ENCODE peak calls at places on chromosome 15, in five cellular contexts. F is endothelial cell of umbilical vein, T is HCT116, K is GM12878, B is H1. N is an unnamed sample. For H3K9me3, the result is how much of the 10 kb centered on the place peaks cover.

GRCh38 chr15:31977138-31977537 is 53.2 kb upstream of the CHRNA7 start:
- DNase-seq in F (no peak), B (no peak), T (no peak), K (no peak), N (no peak)

GRCh38 chr15:94335616-94336015 is 104.3 kb downstream of the MCTP2 start:
- DNase-seq in B (no peak), T (no peak), K (no peak), F (no peak), N (no peak)

GRCh38 chr15:85689729-85690128 is 105.0 kb downstream of the KLHL25 start:
- DNase-seq in B (peak), F (peak), T (no peak), K (peak), N (no peak)

GRCh38 chr15:100704281-100705055 is 102.1 kb downstream of the ASB7 start:
- DNase-seq in B (no peak), K (no peak), F (peak), T (no peak), N (no peak)

GRCh38 chr15:40857601-40858351 is 13.9 kb downstream of the SPINT1 start:
- DNase-seq in B (peak), T (no peak), K (no peak), F (peak), N (no peak)

GRCh38 chr15:99053380-99054024 is 45.9 kb upstream of the PGPEP1L start:
- DNase-seq in K (no peak), F (no peak), T (no peak), B (no peak), N (no peak)

GRCh38 chr15:90884719-90885431 is 571 bp downstream of the FES start:
- DNase-seq in B (no peak), T (no peak), F (peak), K (no peak), N (no peak)

GRCh38 chr15:94225616-94226015 is 5.7 kb upstream of the MCTP2 start:
- DNase-seq in T (no peak), B (no peak), F (no peak), K (no peak), N (no peak)

GRCh38 chr15:60002528-60003218 is 1.4 kb upstream of the FOXB1 start:
- DNase-seq in K (no peak), B (no peak), F (no peak), T (no peak), N (no peak)

GRCh38 chr15:78790027-78790426 is 21.2 kb downstream of the ADAMTS7 start:
- DNase-seq in K (no peak), T (no peak), B (no peak), F (no peak), N (no peak)

GRCh38 chr15:45027220-45027619 is 4.2 kb downstream of the SORD start:
- DNase-seq in T (no peak), K (no peak), F (no peak), B (no peak), N (no peak)

GRCh38 chr15:45022871-45023658 is at the start of gene SORD:
- DNase-seq in F (peak), B (peak), T (peak), K (no peak), N (no peak)

GRCh38 chr15:45023659-45024320 is 795 bp downstream of the SORD start:
- DNase-seq in F (peak), T (no peak), B (no peak), K (no peak), N (no peak)

GRCh38 chr15:45030743-45031142 is 7.7 kb downstream of the SORD start:
- DNase-seq in T (no peak), K (no peak), B (no peak), F (no peak), N (no peak)

DNA sequence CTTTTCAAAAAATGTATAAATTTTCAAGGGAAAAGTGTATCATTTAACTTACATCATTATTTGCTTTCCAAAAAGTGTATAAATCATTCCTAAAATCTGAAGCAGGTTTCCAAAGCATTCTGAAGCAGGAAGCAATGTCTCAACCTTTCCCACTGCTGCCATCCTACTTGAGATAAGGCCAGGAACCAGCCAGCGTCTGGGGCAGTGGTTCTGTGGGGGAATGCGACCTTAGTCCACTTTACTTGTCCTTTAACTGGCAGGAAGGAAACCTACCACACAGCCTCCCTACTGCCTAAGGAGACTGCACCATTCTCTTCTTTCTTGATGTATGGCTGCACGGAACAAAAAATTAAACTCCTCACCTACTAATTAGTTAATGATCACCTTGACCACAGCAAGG is 3.7 kb downstream of the SORD start:
- DNase-seq in K (no peak), T (no peak), F (peak), B (no peak), N (no peak)
- H3K9me3 ChIP-seq in K (under half), T (under half), F (under half), B (under half), N (under half)

GRCh38 chr15:27248251-27248650 is 277.3 kb downstream of the GABRG3 start:
- DNase-seq in K (no peak), T (no peak), B (no peak), F (no peak), N (no peak)

GRCh38 chr15:27254016-27254415 is 283.0 kb downstream of the GABRG3 start:
- DNase-seq in F (no peak), B (no peak), T (no peak), K (no peak), N (no peak)

GRCh38 chr15:27250223-27250622 is 279.2 kb downstream of the GABRG3 start:
- DNase-seq in K (no peak), F (no peak), T (no peak), B (no peak), N (no peak)

GRCh38 chr15:27249046-27249722 is 278.2 kb downstream of the GABRG3 start:
- DNase-seq in K (no peak), F (no peak), B (no peak), T (no peak), N (no peak)

DNA sequence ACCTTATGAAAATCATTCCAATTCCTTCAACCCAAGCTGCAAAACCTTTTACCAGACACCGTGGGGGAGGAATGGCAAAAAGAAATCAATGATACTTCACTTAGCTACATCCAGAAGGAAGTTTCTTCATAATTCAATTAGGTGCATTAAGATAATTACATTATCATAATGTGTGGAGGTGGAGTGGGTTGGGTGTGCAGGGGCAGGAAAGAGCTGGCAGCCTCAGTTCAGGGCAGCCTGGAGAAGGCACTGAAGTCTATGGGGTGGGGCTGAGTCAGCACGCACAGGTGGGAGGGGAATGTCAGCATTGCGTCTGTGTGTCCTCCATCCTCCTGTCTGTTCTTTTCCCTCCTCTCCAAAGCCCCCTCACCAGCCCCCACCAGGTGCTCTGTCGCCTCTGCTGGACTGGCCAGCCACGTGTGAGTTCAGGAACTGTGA is 278.8 kb downstream of the GABRG3 start:
- DNase-seq in K (no peak), F (no peak), T (no peak), B (no peak), N (no peak)
- TF ChIP-seq POLR2AphosphoS5 in K (no peak), F (no peak), T (no peak), B (no peak), N (no peak)

GRCh38 chr15:67063689-67064606 is 1.5 kb upstream of the SMAD3 start:
- DNase-seq in T (peak), B (peak), F (no peak), K (no peak), N (no peak)
- H3K9ac ChIP-seq in T (peak), B (no peak), F (no peak), K (no peak), N (no peak)

GRCh38 chr15:45385568-45385967 is 7.2 kb upstream of the GATM start:
- DNase-seq in K (no peak), B (no peak), T (no peak), F (no peak), N (no peak)
- H3K9me3 ChIP-seq in K (under half), B (under half), T (under half), F (under half), N (under half)

GRCh38 chr15:51314391-51315337 is 23.7 kb downstream of the CYP19A1 start:
- DNase-seq in B (no peak), K (no peak), F (no peak), T (no peak), N (no peak)
- TF ChIP-seq POLR2AphosphoS5 in B (no peak), K (no peak), F (no peak), T (no peak), N (no peak)

DNA sequence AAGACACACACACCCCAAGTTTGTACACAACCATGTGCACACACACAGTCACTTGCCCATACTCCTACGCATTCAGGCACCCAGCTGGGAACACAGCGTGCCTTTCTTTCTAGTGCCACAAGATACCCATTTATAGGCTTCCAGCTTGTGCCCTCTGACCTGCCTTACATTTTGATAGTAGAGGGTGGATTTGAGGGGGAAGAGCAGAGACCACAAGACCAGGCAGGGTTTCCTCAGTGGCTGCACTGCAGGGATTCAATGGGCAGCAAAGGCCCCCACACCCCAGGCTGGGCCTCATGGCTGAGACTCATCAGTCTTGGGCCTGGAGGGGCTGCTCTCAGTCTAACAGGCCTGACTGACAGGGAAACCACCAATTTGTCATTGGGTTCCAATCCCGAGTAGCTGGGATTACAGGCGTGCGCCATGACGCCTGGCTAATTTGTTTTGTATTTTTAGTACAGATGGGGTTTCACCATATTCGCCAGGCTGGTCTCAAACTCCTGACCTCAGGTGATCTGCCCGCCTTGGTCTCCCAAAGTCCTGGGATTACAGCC is 18.8 kb upstream of the ANKDD1A start:
- DNase-seq in T (no peak), F (no peak), K (peak), B (no peak), N (no peak)
- H3K9ac ChIP-seq in T (no peak), F (no peak), K (peak), B (no peak), N (no peak)

DNA sequence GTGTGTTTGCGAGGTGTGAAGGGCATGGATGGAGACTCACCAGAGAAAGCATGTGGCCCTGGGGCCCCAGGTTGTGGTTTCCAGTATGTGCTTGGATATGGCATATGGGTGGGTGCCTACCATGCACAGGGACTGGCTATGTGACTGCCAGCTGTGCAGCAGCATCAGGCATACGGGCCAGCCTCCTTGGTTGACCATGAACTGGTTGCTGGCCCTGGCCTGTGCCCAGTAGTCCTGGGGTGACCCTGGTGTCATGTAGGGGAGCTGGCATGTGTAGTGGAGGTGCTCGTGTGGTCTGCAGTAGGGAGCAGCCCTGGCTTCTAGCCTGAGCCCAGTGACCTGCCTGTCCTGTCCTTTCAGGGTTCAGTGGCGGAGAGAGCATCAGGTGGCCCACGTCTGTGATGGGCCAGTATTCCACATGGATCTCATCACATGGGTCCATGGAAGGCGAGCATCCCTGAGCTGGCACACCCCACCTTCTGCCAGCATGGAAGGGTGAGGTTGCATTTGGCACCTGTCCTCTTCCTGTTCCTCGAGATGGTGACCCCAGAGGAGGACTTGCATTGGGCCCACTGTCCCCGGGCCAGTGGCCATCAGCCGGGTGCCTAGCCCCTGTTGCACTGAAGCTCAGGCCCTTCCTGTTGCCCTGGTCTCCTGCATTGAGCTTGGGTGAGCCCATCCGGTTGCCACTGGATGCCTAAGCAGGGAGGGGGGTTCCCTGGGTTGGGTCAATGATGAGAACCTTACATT is 229.0 kb downstream of the SNRPN start:
- DNase-seq in T (no peak), B (no peak), F (no peak), K (no peak), N (no peak)
- H3K9me3 ChIP-seq in T (under half), B (half or more), F (under half), K (under half), N (under half)

DNA sequence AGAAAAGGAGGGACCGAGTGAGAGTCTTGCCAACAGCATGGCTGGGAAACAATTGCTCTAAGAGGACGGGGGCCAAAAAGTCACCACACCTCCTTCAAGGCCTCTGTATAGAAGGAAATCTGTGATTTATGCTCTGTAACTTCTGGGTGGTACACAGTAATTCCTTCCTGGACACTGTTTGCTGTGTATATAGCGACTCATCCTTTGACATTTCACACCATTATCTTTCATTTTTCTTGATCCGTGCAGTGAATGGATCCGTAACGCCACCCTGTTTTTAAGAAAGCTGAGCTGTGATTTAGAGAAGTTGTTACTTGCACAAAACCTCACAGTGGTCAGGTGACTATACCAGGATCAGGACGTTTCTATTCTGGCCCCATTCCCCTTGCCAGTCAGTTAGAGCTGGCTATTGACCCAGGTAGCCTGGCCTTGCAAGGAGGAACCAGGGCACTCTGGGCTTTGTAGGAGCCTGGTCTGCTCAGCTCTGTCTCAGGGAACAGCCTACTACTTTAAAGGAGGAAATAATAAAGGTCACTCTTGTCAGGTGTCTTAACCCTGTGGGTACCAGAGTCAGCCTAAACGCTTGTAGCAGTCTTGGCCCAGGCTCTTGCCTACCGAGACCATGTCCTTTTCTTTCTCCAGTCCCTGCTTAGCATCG is 86.5 kb upstream of the MYZAP start:
- DNase-seq in K (no peak), F (peak), T (no peak), B (no peak), N (no peak)
- TF ChIP-seq POLR2AphosphoS5 in K (no peak), F (no peak), T (no peak), B (no peak), N (no peak)

GRCh38 chr15:39318231-39318630 is 262.6 kb upstream of the THBS1 start:
- DNase-seq in K (no peak), T (no peak), B (no peak), F (no peak), N (no peak)
- H3K9ac ChIP-seq in K (no peak), T (no peak), B (no peak), F (no peak), N (no peak)

N was measured in SK-N-MC.